ENCODE peak calls at places on chromosomes 1 and 21, in nine cellular contexts. One of them, this sample, is unnamed.

GRCh38 chr21:42696516-42697040 is 43.2 kb downstream of the PDE9A start:
- DNase-seq in K562: no peak
- DNase-seq in H1: no peak
- DNase-seq in GM12878: no peak
- DNase-seq in HCT116: no peak
- DNase-seq in HepG2: no peak
- DNase-seq in A549: no peak
- DNase-seq in endothelial cell of umbilical vein: no peak
- DNase-seq in SK-N-SH: no peak
- DNase-seq in this sample: no peak

GRCh38 chr1:177517556-177517955 is 346.8 kb downstream of the BRINP2 start:
- DNase-seq in endothelial cell of umbilical vein: peak; percentile 70
- DNase-seq in H1: no peak
- DNase-seq in HCT116: no peak
- DNase-seq in HepG2: no peak
- DNase-seq in GM12878: no peak
- DNase-seq in A549: no peak
- DNase-seq in SK-N-SH: no peak
- DNase-seq in K562: no peak
- DNase-seq in this sample: no peak

GRCh38 chr1:234975941-234976871 is 152.4 kb downstream of the TOMM20 start:
- DNase-seq in SK-N-SH: no peak
- DNase-seq in K562: no peak
- DNase-seq in HepG2: peak; percentile 97
- DNase-seq in endothelial cell of umbilical vein: no peak
- DNase-seq in HCT116: no peak
- DNase-seq in A549: no peak
- DNase-seq in GM12878: no peak
- DNase-seq in H1: no peak
- DNase-seq in this sample: no peak

GRCh38 chr1:159847231-159847630 is 15.2 kb downstream of the VSIG8 start:
- DNase-seq in SK-N-SH: no peak
- DNase-seq in A549: no peak
- DNase-seq in H1: no peak
- DNase-seq in endothelial cell of umbilical vein: no peak
- DNase-seq in K562: no peak
- DNase-seq in HepG2: no peak
- DNase-seq in HCT116: no peak
- DNase-seq in GM12878: no peak
- DNase-seq in this sample: no peak

GRCh38 chr1:156927215-156928042 is 7.0 kb downstream of the LRRC71 start:
- DNase-seq in HCT116: peak; percentile 66
- DNase-seq in endothelial cell of umbilical vein: peak; percentile 79
- DNase-seq in HepG2: peak; percentile 48
- DNase-seq in A549: peak; percentile 84
- DNase-seq in H1: no peak
- DNase-seq in K562: peak; percentile 74
- DNase-seq in SK-N-SH: peak; percentile 91
- DNase-seq in GM12878: no peak
- DNase-seq in this sample: peak; percentile 78

GRCh38 chr1:51063121-51063520 is 38.9 kb upstream of the C1orf185 start:
- DNase-seq in SK-N-SH: no peak
- DNase-seq in endothelial cell of umbilical vein: peak; percentile 69
- DNase-seq in H1: no peak
- DNase-seq in HCT116: peak; percentile 44
- DNase-seq in HepG2: no peak
- DNase-seq in A549: peak; percentile 67
- DNase-seq in K562: no peak
- DNase-seq in GM12878: no peak
- DNase-seq in this sample: no peak

GRCh38 chr1:229027622-229028182 is 243.2 kb upstream of the RAB4A start:
- DNase-seq in HepG2: peak; percentile 86
- DNase-seq in GM12878: no peak
- DNase-seq in K562: no peak
- DNase-seq in endothelial cell of umbilical vein: peak; percentile 75
- DNase-seq in SK-N-SH: no peak
- DNase-seq in A549: no peak
- DNase-seq in HCT116: no peak
- DNase-seq in H1: peak; percentile 49
- DNase-seq in this sample: peak; percentile 98

GRCh38 chr1:236568285-236568894 is 35.9 kb downstream of the HEATR1 start:
- DNase-seq in SK-N-SH: no peak
- DNase-seq in GM12878: no peak
- DNase-seq in H1: no peak
- DNase-seq in endothelial cell of umbilical vein: no peak
- DNase-seq in K562: no peak
- DNase-seq in A549: no peak
- DNase-seq in HepG2: no peak
- DNase-seq in HCT116: peak; percentile 8
- DNase-seq in this sample: no peak

GRCh38 chr1:93976291-93976690 is 67.1 kb upstream of the GCLM start:
- DNase-seq in HCT116: no peak
- DNase-seq in HepG2: no peak
- DNase-seq in H1: no peak
- DNase-seq in GM12878: no peak
- DNase-seq in K562: no peak
- DNase-seq in endothelial cell of umbilical vein: no peak
- DNase-seq in SK-N-SH: no peak
- DNase-seq in A549: no peak
- DNase-seq in this sample: no peak

GRCh38 chr1:87334351-87335174 is 5.9 kb downstream of the LMO4 start:
- DNase-seq in H1: no peak
- DNase-seq in GM12878: no peak
- DNase-seq in HepG2: no peak
- DNase-seq in K562: peak; percentile 48
- DNase-seq in SK-N-SH: peak; percentile 42
- DNase-seq in A549: no peak
- DNase-seq in endothelial cell of umbilical vein: peak; percentile 39
- DNase-seq in HCT116: no peak
- DNase-seq in this sample: peak; percentile 60

GRCh38 chr1:45552309-45552708 is 1.7 kb downstream of the AKR1A1 start:
- DNase-seq in endothelial cell of umbilical vein: no peak
- DNase-seq in A549: no peak
- DNase-seq in H1: no peak
- DNase-seq in K562: no peak
- DNase-seq in GM12878: no peak
- DNase-seq in HepG2: no peak
- DNase-seq in HCT116: no peak
- DNase-seq in SK-N-SH: no peak
- DNase-seq in this sample: no peak

GRCh38 chr1:35539073-35539823 is 18.0 kb downstream of the KIAA0319L start:
- DNase-seq in HepG2: no peak
- DNase-seq in HCT116: no peak
- DNase-seq in GM12878: peak; percentile 75
- DNase-seq in SK-N-SH: no peak
- DNase-seq in K562: no peak
- DNase-seq in H1: no peak
- DNase-seq in endothelial cell of umbilical vein: no peak
- DNase-seq in A549: no peak
- DNase-seq in this sample: peak; percentile 31

DNA sequence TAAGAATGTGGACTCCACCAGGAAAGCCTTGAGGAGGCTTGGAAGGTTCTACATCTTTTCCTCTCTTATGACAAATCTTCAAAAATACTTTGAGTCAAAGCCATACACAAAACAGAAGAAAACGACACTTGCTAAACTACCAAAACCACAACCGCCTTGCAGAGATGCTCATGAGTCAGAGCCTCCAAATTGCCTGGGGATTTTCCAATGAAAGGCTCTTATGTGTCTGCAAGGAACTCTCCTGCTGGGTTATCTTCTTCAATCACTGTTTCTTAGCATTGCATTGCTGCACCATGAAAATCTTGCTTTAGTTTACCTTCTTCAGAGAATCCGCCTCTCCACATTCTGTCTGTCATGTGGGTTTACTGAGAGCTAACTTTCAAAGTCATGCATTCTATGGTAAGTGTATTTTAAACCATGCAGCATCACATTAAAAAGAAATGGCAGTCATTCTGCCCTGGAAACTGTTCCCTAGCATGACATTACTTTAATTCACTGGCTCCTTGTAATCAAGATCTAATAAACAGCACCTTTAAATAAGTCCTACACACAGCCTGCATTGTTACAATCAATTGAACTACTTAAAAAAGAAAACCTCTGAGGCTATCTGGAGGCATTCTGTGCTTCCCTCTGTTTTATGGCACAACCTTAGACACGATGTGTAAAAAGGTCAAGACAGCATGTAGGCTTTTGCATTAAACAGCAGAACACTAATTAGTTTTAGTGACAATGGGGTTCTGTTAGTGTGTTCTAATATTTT is 210.0 kb upstream of the FOXD3 start:
- DNase-seq in H1: peak; percentile 17
- DNase-seq in A549: no peak
- DNase-seq in GM12878: no peak
- DNase-seq in endothelial cell of umbilical vein: no peak
- DNase-seq in SK-N-SH: no peak
- DNase-seq in HCT116: no peak
- DNase-seq in HepG2: no peak
- DNase-seq in K562: no peak
- DNase-seq in this sample: peak; percentile 46
- TF ChIP-seq MAX in H1: no peak
- TF ChIP-seq MAX in A549: no peak
- TF ChIP-seq MAX in GM12878: no peak
- TF ChIP-seq MAX in endothelial cell of umbilical vein: no peak
- TF ChIP-seq MAX in SK-N-SH: no peak
- TF ChIP-seq MAX in HCT116: no peak
- TF ChIP-seq MAX in HepG2: no peak
- TF ChIP-seq MAX in K562: no peak
- TF ChIP-seq MAX in this sample: no peak

DNA sequence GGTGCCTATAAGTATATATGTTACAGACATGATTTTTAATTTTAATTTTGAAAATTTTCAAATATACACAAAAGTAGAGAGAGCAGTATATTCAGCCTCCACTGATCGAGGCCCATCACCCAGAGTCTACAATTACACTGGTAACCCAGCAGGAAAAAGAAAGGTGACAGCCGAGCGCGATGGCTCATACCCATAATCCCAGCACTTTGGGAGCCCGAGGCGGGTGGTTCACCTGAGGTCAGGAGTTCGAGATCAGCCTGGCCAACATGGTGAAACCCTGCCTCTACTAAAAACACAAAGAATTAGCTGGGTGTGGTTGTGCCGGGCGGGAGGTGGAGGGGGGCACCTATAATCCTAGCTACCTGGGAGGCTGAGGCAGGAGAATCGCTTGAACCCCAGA is 1.4 kb downstream of the YBEY start:
- DNase-seq in A549: no peak
- DNase-seq in GM12878: no peak
- DNase-seq in K562: no peak
- DNase-seq in SK-N-SH: no peak
- DNase-seq in H1: no peak
- DNase-seq in HepG2: no peak
- DNase-seq in HCT116: no peak
- DNase-seq in endothelial cell of umbilical vein: no peak
- DNase-seq in this sample: no peak
- H3K4me3 ChIP-seq in A549: no peak overlapping the region
- H3K4me3 ChIP-seq in GM12878: peak overlapping the region; percentile 97
- H3K4me3 ChIP-seq in K562: peak overlapping the region; percentile 74
- H3K4me3 ChIP-seq in SK-N-SH: peak overlapping the region; percentile 72
- H3K4me3 ChIP-seq in H1: peak overlapping the region; percentile 55
- H3K4me3 ChIP-seq in HepG2: no peak overlapping the region
- H3K4me3 ChIP-seq in HCT116: peak overlapping the region; percentile 72
- H3K4me3 ChIP-seq in endothelial cell of umbilical vein: no peak overlapping the region
- H3K4me3 ChIP-seq in this sample: no peak overlapping the region

GRCh38 chr1:214505134-214505533 is 46.3 kb downstream of the PTPN14 start:
- DNase-seq in A549: peak; percentile 17
- DNase-seq in HCT116: no peak
- DNase-seq in SK-N-SH: no peak
- DNase-seq in HepG2: peak; percentile 59
- DNase-seq in endothelial cell of umbilical vein: no peak
- DNase-seq in GM12878: no peak
- DNase-seq in K562: peak; percentile 13
- DNase-seq in H1: no peak
- DNase-seq in this sample: no peak
- TF ChIP-seq MAX in A549: no peak
- TF ChIP-seq MAX in HCT116: no peak
- TF ChIP-seq MAX in SK-N-SH: no peak
- TF ChIP-seq MAX in HepG2: no peak
- TF ChIP-seq MAX in endothelial cell of umbilical vein: no peak
- TF ChIP-seq MAX in GM12878: no peak
- TF ChIP-seq MAX in K562: no peak
- TF ChIP-seq MAX in H1: no peak
- TF ChIP-seq MAX in this sample: no peak

DNA sequence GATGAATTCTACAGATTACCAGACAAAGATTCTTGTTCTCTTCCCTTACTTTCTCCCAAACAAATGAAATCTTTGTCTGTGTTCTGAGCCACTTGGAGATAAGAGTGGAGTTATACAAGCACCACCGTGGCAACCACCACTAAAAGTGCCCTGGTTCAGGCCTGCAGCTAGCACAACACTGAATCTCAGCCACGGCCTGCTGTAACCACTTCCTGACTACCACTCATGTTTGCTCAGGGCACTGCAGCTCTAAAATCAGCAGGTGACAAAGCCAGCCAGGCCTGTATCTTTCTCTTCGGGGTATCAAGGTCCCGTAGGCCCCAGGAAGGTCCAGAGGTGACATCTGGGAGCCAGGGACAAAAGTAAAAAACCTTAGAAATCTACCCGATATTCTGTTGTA is 3.2 kb upstream of the OR2T6 start:
- DNase-seq in H1: no peak
- DNase-seq in A549: no peak
- DNase-seq in HCT116: no peak
- DNase-seq in endothelial cell of umbilical vein: no peak
- DNase-seq in HepG2: no peak
- DNase-seq in K562: no peak
- DNase-seq in SK-N-SH: no peak
- DNase-seq in GM12878: no peak
- DNase-seq in this sample: no peak
- H3K4me3 ChIP-seq in H1: no peak overlapping the region
- H3K4me3 ChIP-seq in A549: no peak overlapping the region
- H3K4me3 ChIP-seq in HCT116: no peak overlapping the region
- H3K4me3 ChIP-seq in endothelial cell of umbilical vein: no peak overlapping the region
- H3K4me3 ChIP-seq in HepG2: no peak overlapping the region
- H3K4me3 ChIP-seq in K562: no peak overlapping the region
- H3K4me3 ChIP-seq in SK-N-SH: no peak overlapping the region
- H3K4me3 ChIP-seq in GM12878: no peak overlapping the region
- H3K4me3 ChIP-seq in this sample: no peak overlapping the region

This sample was measured in NB4.